ENCODE peak calls at places on chromosomes 1 and 21, in nine cellular contexts. One of them, this sample, is unnamed.

GRCh38 chr21:41802684-41803083 is 35.8 kb upstream of the RIPK4 start:
- DNase-seq in foreskin fibroblast: peak; percentile 62
- DNase-seq in head of caudate nucleus: peak; percentile 46
- DNase-seq in WTC11: no peak
- DNase-seq in EL: no peak
- DNase-seq in tibial nerve: peak; percentile 58
- DNase-seq in stimulated activated CD8-positive, alpha-beta memory T cell treated with anti-CD3 and anti-CD28 coated beads, Interleukin-4, amount 100 ng/mL, for 24 hours: no peak
- DNase-seq in Daoy: no peak
- DNase-seq in globus pallidus: peak; percentile 66
- DNase-seq in this sample: peak; percentile 90

GRCh38 chr1:247107694-247108093 is 3.5 kb upstream of the ZNF669 start:
- DNase-seq in WTC11: no peak
- DNase-seq in tibial nerve: no peak
- DNase-seq in globus pallidus: no peak
- DNase-seq in stimulated activated CD8-positive, alpha-beta memory T cell treated with anti-CD3 and anti-CD28 coated beads, Interleukin-4, amount 100 ng/mL, for 24 hours: no peak
- DNase-seq in Daoy: no peak
- DNase-seq in EL: no peak
- DNase-seq in head of caudate nucleus: no peak
- DNase-seq in foreskin fibroblast: no peak
- DNase-seq in this sample: no peak

GRCh38 chr1:236802264-236802663 is 7.2 kb downstream of the MTR start:
- DNase-seq in Daoy: no peak
- DNase-seq in head of caudate nucleus: no peak
- DNase-seq in globus pallidus: no peak
- DNase-seq in stimulated activated CD8-positive, alpha-beta memory T cell treated with anti-CD3 and anti-CD28 coated beads, Interleukin-4, amount 100 ng/mL, for 24 hours: no peak
- DNase-seq in WTC11: no peak
- DNase-seq in foreskin fibroblast: no peak
- DNase-seq in EL: no peak
- DNase-seq in tibial nerve: no peak
- DNase-seq in this sample: no peak

GRCh38 chr1:41726899-41727748 is 191.6 kb downstream of the HIVEP3 start:
- DNase-seq in tibial nerve: peak; percentile 27
- DNase-seq in Daoy: no peak
- DNase-seq in stimulated activated CD8-positive, alpha-beta memory T cell treated with anti-CD3 and anti-CD28 coated beads, Interleukin-4, amount 100 ng/mL, for 24 hours: no peak
- DNase-seq in foreskin fibroblast: no peak
- DNase-seq in globus pallidus: peak; percentile 58
- DNase-seq in head of caudate nucleus: peak; percentile 35
- DNase-seq in EL: no peak
- DNase-seq in WTC11: peak; percentile 27
- DNase-seq in this sample: peak; percentile 66

GRCh38 chr21:45479691-45480675 is 62.3 kb downstream of the SLC19A1 start:
- DNase-seq in WTC11: no peak
- DNase-seq in foreskin fibroblast: no peak
- DNase-seq in tibial nerve: no peak
- DNase-seq in head of caudate nucleus: no peak
- DNase-seq in globus pallidus: no peak
- DNase-seq in EL: no peak
- DNase-seq in stimulated activated CD8-positive, alpha-beta memory T cell treated with anti-CD3 and anti-CD28 coated beads, Interleukin-4, amount 100 ng/mL, for 24 hours: no peak
- DNase-seq in Daoy: no peak
- DNase-seq in this sample: no peak

GRCh38 chr21:45505416-45506021 is 36.7 kb downstream of the SLC19A1 start:
- DNase-seq in globus pallidus: no peak
- DNase-seq in tibial nerve: no peak
- DNase-seq in Daoy: no peak
- DNase-seq in stimulated activated CD8-positive, alpha-beta memory T cell treated with anti-CD3 and anti-CD28 coated beads, Interleukin-4, amount 100 ng/mL, for 24 hours: no peak
- DNase-seq in EL: no peak
- DNase-seq in WTC11: no peak
- DNase-seq in foreskin fibroblast: no peak
- DNase-seq in head of caudate nucleus: no peak
- DNase-seq in this sample: peak; percentile 35

GRCh38 chr1:53256744-53257453 is 18.6 kb upstream of the MAGOH start:
- DNase-seq in head of caudate nucleus: no peak
- DNase-seq in WTC11: no peak
- DNase-seq in EL: no peak
- DNase-seq in globus pallidus: no peak
- DNase-seq in tibial nerve: no peak
- DNase-seq in foreskin fibroblast: no peak
- DNase-seq in Daoy: no peak
- DNase-seq in stimulated activated CD8-positive, alpha-beta memory T cell treated with anti-CD3 and anti-CD28 coated beads, Interleukin-4, amount 100 ng/mL, for 24 hours: no peak
- DNase-seq in this sample: no peak

GRCh38 chr1:72281637-72282270 is 585 bp downstream of the NEGR1 start:
- DNase-seq in WTC11: peak; percentile 14
- DNase-seq in globus pallidus: peak; percentile 61
- DNase-seq in EL: peak; percentile 34
- DNase-seq in Daoy: peak; percentile 48
- DNase-seq in head of caudate nucleus: no peak
- DNase-seq in stimulated activated CD8-positive, alpha-beta memory T cell treated with anti-CD3 and anti-CD28 coated beads, Interleukin-4, amount 100 ng/mL, for 24 hours: no peak
- DNase-seq in foreskin fibroblast: no peak
- DNase-seq in tibial nerve: peak; percentile 16
- DNase-seq in this sample: peak; percentile 77

GRCh38 chr1:234750922-234751595 is 141.1 kb upstream of the IRF2BP2 start:
- DNase-seq in Daoy: no peak
- DNase-seq in WTC11: no peak
- DNase-seq in globus pallidus: peak; percentile 94
- DNase-seq in stimulated activated CD8-positive, alpha-beta memory T cell treated with anti-CD3 and anti-CD28 coated beads, Interleukin-4, amount 100 ng/mL, for 24 hours: no peak
- DNase-seq in head of caudate nucleus: no peak
- DNase-seq in foreskin fibroblast: no peak
- DNase-seq in EL: no peak
- DNase-seq in tibial nerve: no peak
- DNase-seq in this sample: no peak

GRCh38 chr1:112698366-112699310 is 8.3 kb downstream of the RHOC start:
- DNase-seq in head of caudate nucleus: no peak
- DNase-seq in WTC11: no peak
- DNase-seq in EL: no peak
- DNase-seq in stimulated activated CD8-positive, alpha-beta memory T cell treated with anti-CD3 and anti-CD28 coated beads, Interleukin-4, amount 100 ng/mL, for 24 hours: no peak
- DNase-seq in foreskin fibroblast: no peak
- DNase-seq in tibial nerve: no peak
- DNase-seq in globus pallidus: no peak
- DNase-seq in Daoy: no peak
- DNase-seq in this sample: no peak

GRCh38 chr1:117210831-117211261 is at the start of gene VTCN1:
- DNase-seq in foreskin fibroblast: no peak
- DNase-seq in globus pallidus: no peak
- DNase-seq in tibial nerve: no peak
- DNase-seq in head of caudate nucleus: no peak
- DNase-seq in Daoy: peak; percentile 30
- DNase-seq in stimulated activated CD8-positive, alpha-beta memory T cell treated with anti-CD3 and anti-CD28 coated beads, Interleukin-4, amount 100 ng/mL, for 24 hours: no peak
- DNase-seq in WTC11: no peak
- DNase-seq in EL: no peak
- DNase-seq in this sample: no peak

GRCh38 chr21:46112731-46113215 is 14.9 kb downstream of the COL6A2 start:
- DNase-seq in stimulated activated CD8-positive, alpha-beta memory T cell treated with anti-CD3 and anti-CD28 coated beads, Interleukin-4, amount 100 ng/mL, for 24 hours: no peak
- DNase-seq in WTC11: no peak
- DNase-seq in globus pallidus: no peak
- DNase-seq in tibial nerve: peak; percentile 2
- DNase-seq in EL: no peak
- DNase-seq in foreskin fibroblast: no peak
- DNase-seq in head of caudate nucleus: no peak
- DNase-seq in Daoy: no peak
- DNase-seq in this sample: no peak

GRCh38 chr1:61400997-61401396 is 318.6 kb downstream of the NFIA start:
- DNase-seq in globus pallidus: no peak
- DNase-seq in stimulated activated CD8-positive, alpha-beta memory T cell treated with anti-CD3 and anti-CD28 coated beads, Interleukin-4, amount 100 ng/mL, for 24 hours: no peak
- DNase-seq in WTC11: no peak
- DNase-seq in Daoy: no peak
- DNase-seq in head of caudate nucleus: no peak
- DNase-seq in tibial nerve: no peak
- DNase-seq in foreskin fibroblast: no peak
- DNase-seq in EL: no peak
- DNase-seq in this sample: no peak

GRCh38 chr1:8746554-8746953 is 70.9 kb downstream of the RERE start:
- DNase-seq in tibial nerve: no peak
- DNase-seq in stimulated activated CD8-positive, alpha-beta memory T cell treated with anti-CD3 and anti-CD28 coated beads, Interleukin-4, amount 100 ng/mL, for 24 hours: no peak
- DNase-seq in head of caudate nucleus: no peak
- DNase-seq in WTC11: no peak
- DNase-seq in EL: peak; percentile 22
- DNase-seq in foreskin fibroblast: no peak
- DNase-seq in globus pallidus: no peak
- DNase-seq in Daoy: peak; percentile 3
- DNase-seq in this sample: no peak

GRCh38 chr1:178275553-178275952 is 181.6 kb downstream of the RASAL2 start:
- DNase-seq in Daoy: peak; percentile 9
- DNase-seq in tibial nerve: no peak
- DNase-seq in head of caudate nucleus: no peak
- DNase-seq in EL: peak; percentile 20
- DNase-seq in globus pallidus: no peak
- DNase-seq in WTC11: no peak
- DNase-seq in stimulated activated CD8-positive, alpha-beta memory T cell treated with anti-CD3 and anti-CD28 coated beads, Interleukin-4, amount 100 ng/mL, for 24 hours: no peak
- DNase-seq in foreskin fibroblast: peak; percentile 16
- DNase-seq in this sample: no peak

GRCh38 chr1:248821101-248821500 is 4.6 kb downstream of the SH3BP5L start:
- DNase-seq in head of caudate nucleus: no peak
- DNase-seq in foreskin fibroblast: peak; percentile 94
- DNase-seq in stimulated activated CD8-positive, alpha-beta memory T cell treated with anti-CD3 and anti-CD28 coated beads, Interleukin-4, amount 100 ng/mL, for 24 hours: no peak
- DNase-seq in globus pallidus: no peak
- DNase-seq in WTC11: no peak
- DNase-seq in Daoy: peak; percentile 75
- DNase-seq in EL: peak; percentile 97
- DNase-seq in tibial nerve: no peak
- DNase-seq in this sample: no peak

GRCh38 chr1:15242766-15243165 is 4.3 kb upstream of the FHAD1 start:
- DNase-seq in head of caudate nucleus: no peak
- DNase-seq in tibial nerve: no peak
- DNase-seq in globus pallidus: no peak
- DNase-seq in foreskin fibroblast: no peak
- DNase-seq in stimulated activated CD8-positive, alpha-beta memory T cell treated with anti-CD3 and anti-CD28 coated beads, Interleukin-4, amount 100 ng/mL, for 24 hours: no peak
- DNase-seq in EL: no peak
- DNase-seq in Daoy: no peak
- DNase-seq in WTC11: no peak
- DNase-seq in this sample: no peak

GRCh38 chr1:109229531-109230127 is 15.9 kb downstream of the SARS1 start:
- DNase-seq in globus pallidus: peak; percentile 65
- DNase-seq in stimulated activated CD8-positive, alpha-beta memory T cell treated with anti-CD3 and anti-CD28 coated beads, Interleukin-4, amount 100 ng/mL, for 24 hours: no peak
- DNase-seq in Daoy: no peak
- DNase-seq in foreskin fibroblast: no peak
- DNase-seq in EL: no peak
- DNase-seq in head of caudate nucleus: peak; percentile 65
- DNase-seq in WTC11: peak; percentile 89
- DNase-seq in tibial nerve: no peak
- DNase-seq in this sample: no peak

GRCh38 chr1:83761084-83761760 is 237.7 kb downstream of the TTLL7 start:
- DNase-seq in foreskin fibroblast: no peak
- DNase-seq in head of caudate nucleus: no peak
- DNase-seq in Daoy: no peak
- DNase-seq in globus pallidus: no peak
- DNase-seq in tibial nerve: no peak
- DNase-seq in stimulated activated CD8-positive, alpha-beta memory T cell treated with anti-CD3 and anti-CD28 coated beads, Interleukin-4, amount 100 ng/mL, for 24 hours: no peak
- DNase-seq in WTC11: no peak
- DNase-seq in EL: no peak
- DNase-seq in this sample: no peak

GRCh38 chr1:18907914-18908845 is 5.8 kb upstream of the ALDH4A1 start:
- DNase-seq in EL: no peak
- DNase-seq in tibial nerve: no peak
- DNase-seq in globus pallidus: no peak
- DNase-seq in Daoy: no peak
- DNase-seq in stimulated activated CD8-positive, alpha-beta memory T cell treated with anti-CD3 and anti-CD28 coated beads, Interleukin-4, amount 100 ng/mL, for 24 hours: no peak
- DNase-seq in head of caudate nucleus: no peak
- DNase-seq in WTC11: no peak
- DNase-seq in foreskin fibroblast: no peak
- DNase-seq in this sample: peak; percentile 59

GRCh38 chr21:46667191-46667734 is 31.8 kb downstream of the PRMT2 start:
- DNase-seq in WTC11: peak; percentile 55
- DNase-seq in foreskin fibroblast: no peak
- DNase-seq in globus pallidus: no peak
- DNase-seq in head of caudate nucleus: no peak
- DNase-seq in Daoy: peak; percentile 43
- DNase-seq in stimulated activated CD8-positive, alpha-beta memory T cell treated with anti-CD3 and anti-CD28 coated beads, Interleukin-4, amount 100 ng/mL, for 24 hours: no peak
- DNase-seq in tibial nerve: no peak
- DNase-seq in EL: peak; percentile 36
- DNase-seq in this sample: no peak

GRCh38 chr1:193457676-193458075 is 271.3 kb upstream of the B3GALT2 start:
- DNase-seq in stimulated activated CD8-positive, alpha-beta memory T cell treated with anti-CD3 and anti-CD28 coated beads, Interleukin-4, amount 100 ng/mL, for 24 hours: no peak
- DNase-seq in WTC11: no peak
- DNase-seq in Daoy: no peak
- DNase-seq in foreskin fibroblast: peak; percentile 16
- DNase-seq in head of caudate nucleus: no peak
- DNase-seq in EL: peak; percentile 18
- DNase-seq in tibial nerve: no peak
- DNase-seq in globus pallidus: no peak
- DNase-seq in this sample: no peak

GRCh38 chr1:45304311-45305081 is 22.2 kb upstream of the HPDL start:
- DNase-seq in foreskin fibroblast: peak; percentile 33
- DNase-seq in globus pallidus: no peak
- DNase-seq in tibial nerve: no peak
- DNase-seq in stimulated activated CD8-positive, alpha-beta memory T cell treated with anti-CD3 and anti-CD28 coated beads, Interleukin-4, amount 100 ng/mL, for 24 hours: no peak
- DNase-seq in WTC11: no peak
- DNase-seq in head of caudate nucleus: no peak
- DNase-seq in Daoy: peak; percentile 62
- DNase-seq in EL: no peak
- DNase-seq in this sample: peak; percentile 4

GRCh38 chr1:116376734-116377096 is 3.7 kb downstream of the ATP1A1 start:
- DNase-seq in WTC11: no peak
- DNase-seq in stimulated activated CD8-positive, alpha-beta memory T cell treated with anti-CD3 and anti-CD28 coated beads, Interleukin-4, amount 100 ng/mL, for 24 hours: no peak
- DNase-seq in Daoy: no peak
- DNase-seq in EL: no peak
- DNase-seq in head of caudate nucleus: no peak
- DNase-seq in foreskin fibroblast: no peak
- DNase-seq in tibial nerve: no peak
- DNase-seq in globus pallidus: peak; percentile 34
- DNase-seq in this sample: no peak

GRCh38 chr1:5822726-5823125 is 169.5 kb downstream of the NPHP4 start:
- DNase-seq in Daoy: no peak
- DNase-seq in stimulated activated CD8-positive, alpha-beta memory T cell treated with anti-CD3 and anti-CD28 coated beads, Interleukin-4, amount 100 ng/mL, for 24 hours: no peak
- DNase-seq in foreskin fibroblast: no peak
- DNase-seq in tibial nerve: no peak
- DNase-seq in head of caudate nucleus: no peak
- DNase-seq in EL: no peak
- DNase-seq in globus pallidus: no peak
- DNase-seq in WTC11: no peak
- DNase-seq in this sample: no peak

GRCh38 chr1:208616776-208617175 is 372.6 kb upstream of the PLXNA2 start:
- DNase-seq in tibial nerve: no peak
- DNase-seq in stimulated activated CD8-positive, alpha-beta memory T cell treated with anti-CD3 and anti-CD28 coated beads, Interleukin-4, amount 100 ng/mL, for 24 hours: no peak
- DNase-seq in Daoy: no peak
- DNase-seq in WTC11: no peak
- DNase-seq in head of caudate nucleus: no peak
- DNase-seq in EL: no peak
- DNase-seq in globus pallidus: no peak
- DNase-seq in foreskin fibroblast: no peak
- DNase-seq in this sample: no peak